ENCODE peak calls at places on chromosomes 16 and 17, in six cellular contexts. V, N, P, K, T and Z are unnamed samples.

GRCh38 chr17:49496183-49496865 is 1.2 kb downstream of the NGFR start:
- DNase-seq in P (peak), K (peak), N (peak), V (peak), T (peak), Z (peak)

GRCh38 chr17:30332057-30332542 is 1.8 kb downstream of the TMIGD1 start:
- DNase-seq in K (peak), P (no peak), T (no peak), N (peak), V (no peak), Z (no peak)

GRCh38 chr17:27846042-27846655 is 45.8 kb upstream of the NOS2 start:
- DNase-seq in N (peak), V (no peak), T (no peak), K (peak), P (no peak), Z (no peak)

GRCh38 chr16:11613381-11614303 is 26.9 kb upstream of the LITAF start:
- DNase-seq in K (no peak), V (no peak), P (no peak), N (peak), T (no peak), Z (no peak)

GRCh38 chr17:13909901-13910519 is 159.3 kb upstream of the COX10 start:
- DNase-seq in K (no peak), V (no peak), N (no peak), P (no peak), T (no peak), Z (no peak)

GRCh38 chr17:27319536-27320221 is 25.8 kb downstream of the WSB1 start:
- DNase-seq in T (peak), N (no peak), P (no peak), K (no peak), V (peak), Z (no peak)

GRCh38 chr17:77101521-77102410 is 39.0 kb upstream of the SEC14L1 start:
- DNase-seq in N (no peak), T (no peak), V (no peak), K (no peak), P (no peak), Z (no peak)

GRCh38 chr17:73493212-73493814 is 150.9 kb downstream of the SDK2 start:
- DNase-seq in K (no peak), P (no peak), V (no peak), N (no peak), T (no peak), Z (no peak)

GRCh38 chr17:42548993-42549755 is 3.5 kb upstream of the HSD17B1 start:
- DNase-seq in N (no peak), V (no peak), K (no peak), T (no peak), P (no peak), Z (no peak)

GRCh38 chr16:18975109-18975508 is 8.6 kb upstream of the TMC7 start:
- DNase-seq in P (no peak), K (no peak), V (no peak), T (no peak), N (no peak), Z (no peak)

GRCh38 chr16:11274964-11275363 is 1.3 kb downstream of the PRM2 start:
- DNase-seq in K (no peak), P (no peak), N (no peak), V (no peak), T (no peak), Z (no peak)

GRCh38 chr16:20966746-20967145 is 66.2 kb downstream of the LYRM1 start:
- DNase-seq in V (no peak), K (no peak), N (no peak), T (no peak), P (no peak), Z (no peak)

GRCh38 chr17:63693411-63694113 is 6.4 kb downstream of the LIMD2 start:
- DNase-seq in P (no peak), K (no peak), T (no peak), N (no peak), V (no peak), Z (no peak)

GRCh38 chr16:80954985-80955384 is 51.7 kb downstream of the CMC2 start:
- DNase-seq in K (no peak), P (no peak), T (peak), V (no peak), N (no peak), Z (peak)

GRCh38 chr16:80720759-80721470 is 83.5 kb downstream of the CDYL2 start:
- DNase-seq in V (no peak), K (no peak), N (no peak), T (no peak), P (no peak), Z (no peak)

GRCh38 chr16:11009027-11009755 is 64.8 kb downstream of the CLEC16A start:
- DNase-seq in T (no peak), N (no peak), K (no peak), V (no peak), P (no peak), Z (no peak)

GRCh38 chr17:73155410-73156165 is 9.2 kb upstream of the SSTR2 start:
- DNase-seq in K (no peak), T (peak), V (no peak), N (no peak), P (no peak), Z (peak)